ENCODE peak calls at places on chromosomes 3 and 15, in five cellular contexts. V is fibroblast of lung, R is neural progenitor cell, I is A673, K is MM.1S. U is an unnamed sample.

GRCh38 chr3:11568503-11569155 is 75.1 kb downstream of the VGLL4 start:
- DNase-seq in V (peak; percentile 97), R (no peak), I (no peak), K (no peak), U (no peak)

GRCh38 chr3:45852828-45853227 is 10.9 kb upstream of the LZTFL1 start:
- DNase-seq in V (no peak), R (no peak), I (no peak), K (peak; percentile 92), U (no peak)

GRCh38 chr3:13215940-13216546 is 142.8 kb upstream of the IQSEC1 start:
- DNase-seq in V (peak; percentile 87), R (no peak), I (no peak), K (no peak), U (no peak)

GRCh38 chr15:75452364-75452967 is 976 bp upstream of the SIN3A start:
- DNase-seq in V (peak; percentile 73), R (peak; percentile 89), I (peak; percentile 89), K (peak; percentile 91), U (peak; percentile 83)

GRCh38 chr3:134357914-134358811 is 16.1 kb downstream of the AMOTL2 start:
- DNase-seq in V (peak; percentile 99), R (no peak), I (peak; percentile 91), K (peak; percentile 54), U (peak; percentile 29)

GRCh38 chr3:107674371-107674770 is 151.6 kb downstream of the BBX start:
- DNase-seq in V (peak; percentile 87), R (peak; percentile 32), I (no peak), K (no peak), U (no peak)

GRCh38 chr3:171876651-171877272 is 33.6 kb downstream of the TMEM212 start:
- DNase-seq in V (peak; percentile 99), R (no peak), I (peak; percentile 34), K (no peak), U (no peak)

GRCh38 chr3:99330924-99331532 is 307.4 kb upstream of the COL8A1 start:
- DNase-seq in V (peak; percentile 41), R (no peak), I (no peak), K (no peak), U (no peak)

GRCh38 chr15:100686021-100686724 is 83.8 kb downstream of the ASB7 start:
- DNase-seq in V (peak; percentile 54), R (no peak), I (no peak), K (no peak), U (no peak)

GRCh38 chr3:33787328-33788009 is 11.0 kb upstream of the PDCD6IP start:
- DNase-seq in V (peak; percentile 62), R (peak; percentile 83), I (peak; percentile 81), K (peak; percentile 70), U (peak; percentile 66)

GRCh38 chr15:100728371-100729201 is 126.2 kb downstream of the ASB7 start:
- DNase-seq in V (no peak), R (no peak), I (no peak), K (no peak), U (no peak)

GRCh38 chr15:88954431-88955277 is 41.5 kb upstream of the MFGE8 start:
- DNase-seq in V (peak; percentile 18), R (peak; percentile 30), I (peak; percentile 64), K (no peak), U (peak; percentile 17)

GRCh38 chr3:21781371-21781770 is 30.4 kb upstream of the ZNF385D start:
- DNase-seq in V (peak; percentile 29), R (no peak), I (no peak), K (no peak), U (no peak)

GRCh38 chr15:90845201-90845949 is 23.0 kb upstream of the FURIN start:
- DNase-seq in V (peak; percentile 87), R (no peak), I (peak; percentile 33), K (no peak), U (no peak)

GRCh38 chr3:179321585-179322322 is 1.1 kb upstream of the ZNF639 start:
- DNase-seq in V (peak; percentile 36), R (peak; percentile 42), I (peak; percentile 72), K (peak; percentile 49), U (peak; percentile 41)

GRCh38 chr15:40769310-40770146 is at the start of gene C15orf62:
- DNase-seq in V (peak; percentile 71), R (no peak), I (peak; percentile 80), K (no peak), U (peak; percentile 94)

GRCh38 chr3:81916890-81917289 is 155.4 kb upstream of the GBE1 start:
- DNase-seq in V (no peak), R (no peak), I (no peak), K (no peak), U (no peak)

GRCh38 chr3:94647131-94647530 is 584.3 kb downstream of the NSUN3 start:
- DNase-seq in V (peak; percentile 46), R (no peak), I (no peak), K (no peak), U (no peak)

GRCh38 chr3:190534986-190535385 is 21.1 kb downstream of the IL1RAP start:
- DNase-seq in V (peak; percentile 38), R (no peak), I (no peak), K (no peak), U (no peak)

GRCh38 chr3:39531066-39531465 is 63.6 kb downstream of the MOBP start:
- DNase-seq in V (peak; percentile 4), R (no peak), I (no peak), K (no peak), U (no peak)

GRCh38 chr3:56975562-56975961 is 84.9 kb upstream of the SPATA12 start:
- DNase-seq in V (peak; percentile 24), R (no peak), I (no peak), K (no peak), U (no peak)

GRCh38 chr15:80095959-80096358 is 36.5 kb downstream of the ZFAND6 start:
- DNase-seq in V (no peak), R (no peak), I (no peak), K (no peak), U (no peak)

GRCh38 chr3:52446042-52446441 is 1.1 kb upstream of the SEMA3G start:
- DNase-seq in V (no peak), R (no peak), I (no peak), K (no peak), U (no peak)

GRCh38 chr3:195098741-195099525 is 172.0 kb downstream of the XXYLT1 start:
- DNase-seq in V (no peak), R (no peak), I (no peak), K (no peak), U (no peak)

GRCh38 chr3:119148493-119149180 is 2.7 kb downstream of the TEX55 start:
- DNase-seq in V (peak; percentile 49), R (no peak), I (no peak), K (no peak), U (no peak)

GRCh38 chr3:151168269-151169094 is 34.5 kb downstream of the GPR171 start:
- DNase-seq in V (peak; percentile 43), R (peak; percentile 81), I (peak; percentile 72), K (peak; percentile 64), U (peak; percentile 72)

GRCh38 chr3:52299815-52300611 is 12.4 kb downstream of the GLYCTK start:
- DNase-seq in V (peak; percentile 37), R (peak; percentile 62), I (peak; percentile 26), K (no peak), U (no peak)

DNA sequence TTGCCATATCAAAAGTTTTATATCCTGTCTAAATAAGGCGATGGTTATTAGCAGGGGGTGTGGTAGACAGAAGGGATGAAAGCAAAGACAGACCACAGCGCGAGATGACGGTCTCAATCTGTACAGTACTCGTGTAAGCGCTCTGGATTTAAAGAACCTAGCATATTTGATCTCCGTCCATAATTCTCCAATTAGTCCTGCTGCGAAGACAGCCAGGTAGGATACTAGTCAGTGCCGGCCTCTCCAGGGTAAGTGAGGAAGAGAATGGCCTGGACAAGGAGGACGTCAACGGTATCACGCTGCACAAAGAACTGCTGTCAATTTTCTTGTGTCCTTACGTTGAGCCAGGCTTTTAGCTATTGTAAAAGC is 658 bp downstream of the SGO1 start:
- DNase-seq in V (peak; percentile 20), R (peak; percentile 41), I (no peak), K (peak; percentile 29), U (peak; percentile 39)
- H3K27ac ChIP-seq in V (peak overlapping the region; percentile 90), R (peak overlapping the region; percentile 85), I (peak overlapping the region; percentile 91), K (peak overlapping the region; percentile 81), U (peak overlapping the region; percentile 92)

GRCh38 chr3:42501681-42502428 is 588 bp upstream of the VIPR1 start:
- DNase-seq in V (peak; percentile 15), R (peak; percentile 67), I (peak; percentile 16), K (peak; percentile 59), U (no peak)
- TF ChIP-seq EZH2 in V (peak; percentile 88), R (peak; percentile 86), I (no peak), K (no peak), U (no peak)

DNA sequence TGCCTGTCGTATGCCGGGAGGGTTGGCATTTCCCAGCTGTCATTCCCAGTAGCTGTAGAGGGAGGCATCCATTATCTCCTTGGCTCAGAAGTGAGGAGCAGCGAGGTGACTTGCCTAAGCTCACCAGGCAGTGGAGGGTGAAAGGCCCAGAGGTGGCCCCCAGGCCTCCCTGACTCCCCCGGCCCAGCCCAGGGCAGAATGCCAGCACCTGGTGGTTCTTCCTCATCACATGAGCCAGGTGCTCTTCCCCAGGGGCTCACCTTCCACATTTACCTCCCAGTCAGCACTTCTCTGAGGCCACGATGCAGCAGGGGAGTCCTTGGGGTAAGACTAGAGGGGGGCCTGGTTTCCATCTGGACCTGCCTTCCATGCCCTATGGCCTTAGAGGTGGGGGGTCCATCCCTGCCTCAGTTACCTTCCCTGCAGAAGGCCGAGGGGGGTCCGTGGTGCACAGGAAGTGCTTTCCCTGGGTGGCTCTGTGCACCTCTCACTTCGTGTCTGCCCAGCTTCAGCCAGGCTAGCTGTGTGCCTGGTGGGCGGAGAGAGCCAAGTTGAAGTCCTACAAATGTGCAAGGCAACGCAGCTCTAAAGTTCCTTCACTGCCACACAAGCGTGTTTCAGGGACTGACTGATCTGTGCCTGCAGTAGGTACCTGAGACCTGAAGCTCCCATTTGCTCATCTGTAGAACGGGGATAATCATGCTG is 70.3 kb upstream of the PLXNA1 start:
- DNase-seq in V (no peak), R (no peak), I (no peak), K (peak; percentile 14), U (no peak)
- H3K27ac ChIP-seq in V (no peak overlapping the region), R (no peak overlapping the region), I (no peak overlapping the region), K (peak overlapping the region; percentile 98), U (peak overlapping the region; percentile 62)

GRCh38 chr3:15331606-15332404 is 581 bp downstream of the SH3BP5 start:
- DNase-seq in V (peak; percentile 27), R (peak; percentile 59), I (peak; percentile 66), K (peak; percentile 23), U (peak; percentile 49)
- TF ChIP-seq EZH2 in V (no peak), R (peak; percentile 15), I (no peak), K (no peak), U (peak; percentile 71)

DNA sequence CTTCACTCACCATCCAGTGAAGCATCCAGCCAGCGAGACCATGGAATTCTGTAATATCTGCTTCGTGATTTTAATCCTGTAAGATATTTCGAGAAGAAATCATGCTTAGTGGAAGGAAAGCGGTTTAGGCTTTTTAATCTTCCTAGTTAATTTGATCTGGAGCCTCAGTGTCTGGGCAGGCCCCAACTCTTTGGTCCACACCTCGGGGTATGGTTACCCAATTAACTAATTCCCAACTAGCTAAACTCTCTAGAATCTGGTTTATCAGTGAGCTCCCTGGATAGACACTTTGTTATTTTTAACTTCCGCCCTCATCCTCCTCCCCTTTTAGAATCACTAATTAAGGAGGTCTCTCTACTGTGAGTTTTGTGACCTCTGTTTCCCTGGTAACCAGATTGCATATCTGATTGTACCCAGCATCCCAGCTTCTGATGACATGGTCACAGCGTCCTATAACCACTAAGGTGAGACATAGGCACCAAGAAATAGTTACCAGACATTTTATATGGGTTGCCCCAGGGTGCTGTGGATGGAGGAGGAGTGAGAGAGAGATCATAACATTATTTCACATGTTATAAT is 112.2 kb downstream of the RARB start:
- DNase-seq in V (no peak), R (no peak), I (no peak), K (no peak), U (no peak)
- H3K27ac ChIP-seq in V (no peak overlapping the region), R (no peak overlapping the region), I (no peak overlapping the region), K (no peak overlapping the region), U (no peak overlapping the region)